ENCODE peak calls at places on chromosomes 12 and 14, in nine cellular contexts. I, O, H, M, L, B, Y, S and C are unnamed samples.
A peak's percentile ranks its signal among the peaks of the same experiment; 100 is the strongest.

GRCh38 chr14:100824946-100825690 is 800 bp upstream of the MEG3 start:
- DNase-seq in I (no peak), O (no peak), H (no peak), M (no peak), L (no peak), B (no peak), Y (no peak), S (no peak), C (no peak)

GRCh38 chr12:109767991-109768900 is 54.6 kb downstream of the FAM222A start:
- DNase-seq in I (no peak), O (no peak), H (no peak), M (no peak), L (no peak), B (no peak), Y (no peak), S (no peak), C (no peak)

GRCh38 chr12:54357802-54358619 is 6.3 kb downstream of the GPR84 start:
- DNase-seq in I (no peak), O (no peak), H (no peak), M (no peak), L (no peak), B (no peak), Y (peak; percentile 59), S (no peak), C (no peak)

GRCh38 chr12:26810330-26810729 is 22.7 kb downstream of the ITPR2 start:
- DNase-seq in I (peak; percentile 55), O (no peak), H (no peak), M (no peak), L (peak; percentile 57), B (peak; percentile 22), Y (no peak), S (no peak), C (peak; percentile 61)

GRCh38 chr12:82456633-82457032 is 98.3 kb downstream of the METTL25 start:
- DNase-seq in I (no peak), O (no peak), H (no peak), M (no peak), L (no peak), B (no peak), Y (no peak), S (no peak), C (no peak)

GRCh38 chr14:72024043-72024407 is 91.8 kb downstream of the RGS6 start:
- DNase-seq in I (peak; percentile 19), O (no peak), H (peak; percentile 30), M (no peak), L (no peak), B (peak; percentile 44), Y (peak; percentile 58), S (no peak), C (peak; percentile 67)

GRCh38 chr14:24705840-24706239 is 71.8 kb upstream of the GZMB start:
- DNase-seq in I (no peak), O (no peak), H (no peak), M (no peak), L (no peak), B (no peak), Y (no peak), S (no peak), C (no peak)

GRCh38 chr14:58100735-58101368 is 51.2 kb downstream of the ARMH4 start:
- DNase-seq in I (no peak), O (no peak), H (no peak), M (no peak), L (no peak), B (no peak), Y (no peak), S (no peak), C (peak; percentile 30)

GRCh38 chr12:19761465-19761864 is 322.2 kb downstream of the AEBP2 start:
- DNase-seq in I (no peak), O (no peak), H (no peak), M (no peak), L (no peak), B (no peak), Y (no peak), S (no peak), C (no peak)

GRCh38 chr14:95462491-95462890 is 54.0 kb downstream of the SYNE3 start:
- DNase-seq in I (no peak), O (no peak), H (no peak), M (no peak), L (no peak), B (no peak), Y (no peak), S (no peak), C (no peak)

GRCh38 chr12:67943295-67943892 is 45.9 kb upstream of the IFNG-AS1 start:
- DNase-seq in I (peak; percentile 83), O (no peak), H (peak; percentile 100), M (peak; percentile 66), L (no peak), B (peak; percentile 42), Y (peak; percentile 48), S (peak; percentile 51), C (peak; percentile 78)

GRCh38 chr12:67940780-67941243 is 48.4 kb upstream of the IFNG-AS1 start:
- DNase-seq in I (no peak), O (no peak), H (no peak), M (no peak), L (no peak), B (no peak), Y (no peak), S (no peak), C (peak; percentile 30)

GRCh38 chr12:67939611-67940010 is 49.6 kb upstream of the IFNG-AS1 start:
- DNase-seq in I (no peak), O (no peak), H (no peak), M (no peak), L (no peak), B (no peak), Y (no peak), S (no peak), C (no peak)

GRCh38 chr12:67942704-67943103 is 46.5 kb upstream of the IFNG-AS1 start:
- DNase-seq in I (no peak), O (no peak), H (no peak), M (no peak), L (no peak), B (no peak), Y (no peak), S (no peak), C (no peak)

DNA sequence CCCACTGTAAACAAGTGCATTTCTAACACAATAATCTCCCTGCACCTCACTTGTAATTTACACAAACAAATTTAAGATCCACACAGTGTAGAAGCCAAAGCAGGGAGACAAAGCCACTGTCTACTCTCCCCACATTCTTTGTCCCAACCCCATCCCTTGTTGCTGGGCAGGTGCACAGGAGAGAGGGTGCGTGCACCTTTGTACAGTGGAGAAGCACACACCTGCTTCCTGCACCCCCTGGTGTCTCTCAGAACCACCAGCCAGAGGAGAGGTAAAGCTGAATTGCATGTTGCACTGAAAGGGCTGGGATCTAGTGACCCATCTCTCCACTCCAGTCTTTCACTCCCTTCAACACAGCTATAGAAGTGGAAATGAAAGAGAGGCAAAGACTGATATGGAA is 51.4 kb upstream of the IFNG-AS1 start:
- DNase-seq in I (no peak), O (no peak), H (no peak), M (no peak), L (no peak), B (no peak), Y (no peak), S (no peak), C (no peak)
- TF ChIP-seq CTCF in I (no peak), O (no peak), H (no peak), M (no peak), L (no peak), B (no peak), Y (no peak), S (no peak), C (no peak)

GRCh38 chr14:99260652-99261551 is 11.1 kb downstream of the BCL11B start:
- DNase-seq in I (peak; percentile 17), O (no peak), H (no peak), M (no peak), L (no peak), B (no peak), Y (no peak), S (no peak), C (no peak)
- TF ChIP-seq CTCF in I (no peak), O (no peak), H (no peak), M (no peak), L (no peak), B (no peak), Y (no peak), S (no peak), C (no peak)

GRCh38 chr14:106848330-106849121 is 1322.1 kb downstream of the TMEM121 start:
- DNase-seq in I (no peak), O (no peak), H (no peak), M (no peak), L (no peak), B (no peak), Y (no peak), S (no peak), C (peak; percentile 85)
- TF ChIP-seq CTCF in I (no peak), O (no peak), H (peak; percentile 4), M (no peak), L (no peak), B (no peak), Y (peak; percentile 64), S (peak; percentile 31), C (peak; percentile 31)

DNA sequence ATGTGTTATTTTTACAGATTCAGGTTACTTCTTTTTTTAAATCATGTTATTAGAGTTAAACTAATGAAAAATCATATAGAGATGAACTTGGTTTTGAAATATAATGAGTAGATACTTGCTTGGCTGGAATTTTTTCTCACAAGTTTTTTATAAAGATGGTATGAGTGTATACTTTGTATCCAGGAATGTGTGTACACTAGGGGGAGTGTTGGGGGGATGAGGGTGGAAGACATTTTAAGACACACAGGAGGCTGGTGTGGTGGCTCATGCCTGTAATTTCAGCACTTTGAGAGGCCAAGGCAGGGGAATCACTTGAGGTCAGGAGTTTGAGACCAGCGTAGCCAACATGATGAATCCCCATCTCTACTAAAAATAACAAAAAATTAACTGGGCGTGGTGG is 23.2 kb downstream of the PPM1A start:
- DNase-seq in I (no peak), O (no peak), H (no peak), M (no peak), L (no peak), B (no peak), Y (no peak), S (no peak), C (no peak)
- TF ChIP-seq CTCF in I (no peak), O (no peak), H (no peak), M (no peak), L (no peak), B (no peak), Y (no peak), S (no peak), C (no peak)

GRCh38 chr12:56299853-56300643 is at the start of gene CS:
- DNase-seq in I (peak; percentile 99), O (peak; percentile 97), H (peak; percentile 98), M (peak; percentile 96), L (peak; percentile 99), B (peak; percentile 99), Y (peak; percentile 94), S (peak; percentile 94), C (peak; percentile 99)
- TF ChIP-seq CTCF in I (no peak), O (no peak), H (no peak), M (no peak), L (no peak), B (no peak), Y (no peak), S (no peak), C (no peak)

DNA sequence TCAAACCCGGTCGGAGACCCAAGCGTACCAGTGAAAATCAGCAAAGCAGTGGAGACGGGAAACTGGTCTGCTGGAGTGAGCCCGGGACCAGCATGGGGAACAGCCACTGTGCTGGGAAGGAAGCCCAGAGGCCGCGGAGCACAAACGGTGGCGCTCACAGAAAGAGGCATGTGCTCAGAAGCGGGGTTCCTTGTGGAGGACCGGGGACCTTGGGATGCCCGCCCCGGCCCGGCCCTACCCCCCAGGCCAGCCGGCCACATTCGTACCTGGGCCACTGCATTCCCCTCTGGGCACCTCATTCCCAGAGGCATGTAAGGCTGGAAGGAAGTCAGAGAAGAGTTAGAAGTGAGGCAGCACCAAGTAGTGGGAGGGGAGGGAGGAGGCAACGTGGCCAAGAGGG is 79.3 kb downstream of the RFLNA start:
- DNase-seq in I (no peak), O (no peak), H (no peak), M (no peak), L (no peak), B (no peak), Y (no peak), S (no peak), C (no peak)
- TF ChIP-seq CTCF in I (no peak), O (no peak), H (no peak), M (no peak), L (no peak), B (no peak), Y (no peak), S (no peak), C (no peak)